ENCODE peak calls at places on chromosome 2, in eight cellular contexts. Y is fibroblast of mammary gland, C is HFF-Myc, F is AG04449, V is choroid plexus epithelial cell, B is heart right ventricle, L is PC-9, J is cardiac fibroblast. T is an unnamed sample.

GRCh38 chr2:40746150-40746549 is 294.3 kb upstream of the SLC8A1 start:
- DNase-seq in V (no peak), L (no peak), Y (no peak), C (no peak), J (no peak), B (peak; percentile 34), F (no peak), T (peak; percentile 17)

GRCh38 chr2:127664065-127664894 is 11.1 kb downstream of the LIMS2 start:
- DNase-seq in F (no peak), J (no peak), Y (no peak), V (no peak), B (peak; percentile 53), C (no peak), L (no peak), T (no peak)

GRCh38 chr2:233250985-233251305 is 528 bp upstream of the ATG16L1 start:
- DNase-seq in V (no peak), L (no peak), B (no peak), F (no peak), C (no peak), Y (no peak), J (no peak), T (no peak)

GRCh38 chr2:111029135-111029927 is 91.4 kb upstream of the BCL2L11 start:
- DNase-seq in F (no peak), B (no peak), L (peak; percentile 61), V (no peak), C (no peak), J (no peak), Y (no peak), T (peak; percentile 80)

GRCh38 chr2:33158482-33159003 is 211.8 kb downstream of the LTBP1 start:
- DNase-seq in V (peak; percentile 93), J (peak; percentile 73), B (no peak), F (no peak), Y (peak; percentile 64), C (peak; percentile 69), L (peak; percentile 41), T (no peak)

GRCh38 chr2:105795575-105795934 is 50.8 kb downstream of the NCK2 start:
- DNase-seq in L (no peak), B (no peak), V (no peak), J (no peak), C (no peak), Y (no peak), F (no peak), T (peak; percentile 87)

GRCh38 chr2:173654146-173654895 is 299.6 kb downstream of the CDCA7 start:
- DNase-seq in C (no peak), Y (no peak), B (no peak), F (no peak), V (no peak), J (peak; percentile 13), L (no peak), T (no peak)

GRCh38 chr2:96867756-96868554 is 1.9 kb downstream of the SEMA4C start:
- DNase-seq in J (no peak), B (no peak), F (no peak), L (no peak), C (no peak), Y (no peak), V (peak; percentile 70), T (peak; percentile 65)

GRCh38 chr2:191846787-191847620 is at the start of gene CAVIN2:
- DNase-seq in Y (peak; percentile 86), L (no peak), B (peak; percentile 88), J (peak; percentile 92), V (peak; percentile 93), C (peak; percentile 56), F (no peak), T (no peak)

GRCh38 chr2:54805255-54805654 is 81.8 kb downstream of the EML6 start:
- DNase-seq in V (no peak), Y (no peak), B (no peak), C (no peak), L (no peak), F (no peak), J (no peak), T (no peak)

DNA sequence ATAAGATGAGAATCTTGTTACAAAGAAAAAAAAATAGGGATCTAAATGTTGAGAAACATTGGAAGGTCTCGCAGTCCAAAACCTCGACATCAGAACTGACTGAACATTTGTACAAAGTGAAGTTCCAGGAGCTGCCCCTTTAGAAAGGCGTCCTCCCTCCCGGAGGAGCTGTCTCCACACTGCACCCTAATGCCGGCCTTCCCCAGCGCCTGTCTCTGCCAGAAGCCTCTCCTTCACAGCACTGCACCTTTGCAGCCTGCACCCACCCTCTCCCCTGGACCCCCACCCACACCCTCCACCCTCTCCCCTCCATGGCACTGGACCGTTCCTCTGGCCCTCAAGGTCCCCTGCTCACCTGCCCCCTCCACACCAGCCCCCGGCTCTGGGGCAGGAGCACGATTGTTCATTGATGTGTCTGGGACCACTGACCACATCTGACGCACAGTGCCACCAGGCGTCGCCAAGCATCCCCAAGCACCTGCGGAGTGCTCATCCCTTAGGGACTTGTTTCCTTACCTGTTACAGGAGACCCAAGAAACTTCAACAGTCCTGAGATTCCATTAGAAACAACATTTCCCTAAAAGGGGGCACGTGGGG is 90.3 kb upstream of the SNTG2 start:
- DNase-seq in L (no peak), C (no peak), B (no peak), Y (no peak), F (no peak), J (no peak), V (no peak), T (no peak)
- TF ChIP-seq CTCF in L (no peak), C (no peak), B (no peak), Y (no peak), F (no peak), J (no peak), V (no peak), T (no peak)

GRCh38 chr2:168568476-168569227 is 112.6 kb downstream of the CERS6 start:
- DNase-seq in Y (no peak), C (no peak), B (peak; percentile 18), V (peak; percentile 89), F (no peak), J (peak; percentile 55), L (no peak), T (no peak)
- H3K4me3 ChIP-seq in Y (no peak overlapping the region), C (no peak overlapping the region), B (no peak overlapping the region), V (no peak overlapping the region), F (no peak overlapping the region), J (no peak overlapping the region), L (no peak overlapping the region), T (no peak overlapping the region)

DNA sequence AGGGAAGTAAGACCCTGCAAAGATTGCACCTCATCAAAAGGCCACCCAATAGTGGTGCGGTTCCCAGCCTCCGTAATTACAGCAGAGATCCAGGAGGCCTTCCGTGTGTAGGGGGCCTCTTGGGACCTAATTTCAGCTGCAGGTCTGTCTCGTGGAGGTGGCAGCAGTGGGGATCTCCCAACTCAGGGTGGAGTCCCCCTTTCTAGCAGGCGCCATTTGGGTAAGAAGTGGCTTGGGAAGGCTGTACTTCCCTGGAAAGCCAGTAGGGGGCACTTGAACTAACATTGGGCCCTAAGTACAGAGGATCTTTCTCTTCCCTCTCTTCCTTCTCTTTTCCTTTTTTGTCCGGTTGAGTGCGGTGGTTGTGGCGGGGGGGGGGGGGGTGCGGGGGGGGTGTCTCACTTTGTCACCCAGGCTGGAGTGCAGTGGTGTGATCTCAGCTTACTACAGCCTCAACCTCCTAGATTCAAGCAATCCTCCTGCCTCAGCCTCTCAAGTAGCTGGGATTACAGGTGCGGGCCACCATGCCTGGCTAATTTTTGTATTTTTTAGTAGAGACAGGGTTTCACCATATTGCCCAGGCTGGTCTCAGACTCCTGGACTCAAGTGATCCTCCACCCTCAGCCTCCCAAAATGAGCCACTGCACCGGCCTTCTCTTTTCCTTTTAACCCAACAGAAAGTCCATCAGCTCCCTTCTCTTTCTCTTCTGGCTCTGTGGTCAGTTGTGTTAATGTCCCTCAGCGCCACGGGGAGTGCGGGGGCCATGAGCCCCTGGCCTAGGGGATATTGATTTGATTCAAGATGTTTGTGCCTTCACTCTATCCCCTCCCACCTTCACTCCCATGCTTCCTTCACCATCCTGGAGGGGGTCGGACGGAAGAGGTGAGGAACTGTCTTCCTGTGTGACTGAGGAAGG is 32.0 kb downstream of the CENPO start:
- DNase-seq in J (no peak), Y (peak; percentile 36), B (no peak), C (no peak), V (no peak), L (no peak), F (no peak), T (peak; percentile 55)
- TF ChIP-seq CTCF in J (peak; percentile 62), Y (peak; percentile 69), B (peak; percentile 49), C (peak; percentile 64), V (peak; percentile 55), L (peak; percentile 75), F (peak; percentile 39), T (peak; percentile 83)

GRCh38 chr2:70132244-70133126 is 45.2 kb downstream of the PCBP1 start:
- DNase-seq in C (no peak), J (peak; percentile 75), L (peak; percentile 80), V (peak; percentile 85), F (no peak), Y (peak; percentile 76), B (peak; percentile 61), T (peak; percentile 86)
- H3K4me3 ChIP-seq in C (peak overlapping the region; percentile 38), J (peak overlapping the region; percentile 12), L (peak overlapping the region; percentile 56), V (peak overlapping the region; percentile 30), F (peak overlapping the region; percentile 43), Y (peak overlapping the region; percentile 27), B (peak overlapping the region; percentile 46), T (peak overlapping the region; percentile 67)

DNA sequence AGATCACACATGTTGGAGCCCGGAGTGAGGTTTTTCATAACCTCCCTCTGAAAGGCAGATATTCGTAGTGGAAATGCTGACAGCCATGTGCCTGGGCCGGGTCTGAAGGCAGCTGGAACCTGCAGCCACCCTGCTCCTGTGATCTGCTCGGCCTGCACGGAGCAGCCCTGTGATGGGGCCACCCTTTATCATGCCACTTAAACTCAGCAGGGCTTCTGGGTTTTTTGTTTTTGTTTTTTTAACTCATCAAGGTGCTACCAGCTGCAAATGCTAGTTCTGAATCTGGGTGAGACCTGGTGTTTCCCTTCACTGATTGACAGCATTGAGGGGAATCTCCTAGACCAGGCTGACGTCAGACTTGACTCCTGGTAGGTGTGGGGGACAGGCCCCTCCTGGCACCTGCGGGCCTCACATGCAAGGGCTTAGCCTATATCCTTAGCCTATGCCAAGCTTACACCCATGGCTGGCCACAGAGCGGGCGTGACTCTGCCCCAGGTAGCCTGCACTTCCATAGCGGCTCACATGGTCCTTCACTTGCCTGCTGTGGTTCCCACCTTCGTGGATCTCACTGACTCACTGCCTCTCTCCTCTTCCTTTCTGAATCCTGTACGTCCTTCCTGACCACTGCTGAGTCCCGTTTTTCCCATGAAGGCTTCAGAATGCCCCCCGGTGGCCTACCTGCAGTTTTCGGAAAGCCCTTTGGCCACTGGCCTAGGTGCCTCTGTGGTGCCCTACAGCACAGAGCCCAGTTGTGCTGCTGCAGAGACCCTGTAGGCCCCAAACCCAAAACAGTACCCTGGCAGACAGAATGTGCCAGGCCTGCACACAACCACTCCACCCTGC is 217.2 kb downstream of the SEPTIN10 start:
- DNase-seq in Y (peak; percentile 19), B (no peak), C (no peak), F (no peak), L (no peak), V (no peak), J (peak; percentile 19), T (no peak)
- TF ChIP-seq CTCF in Y (no peak), B (peak; percentile 17), C (peak; percentile 6), F (no peak), L (peak; percentile 26), V (peak; percentile 7), J (no peak), T (no peak)

GRCh38 chr2:201964631-201965206 is 68.9 kb upstream of the FZD7 start:
- DNase-seq in J (peak; percentile 30), V (peak; percentile 75), F (no peak), C (no peak), Y (no peak), L (no peak), B (no peak), T (no peak)
- H3K4me3 ChIP-seq in J (no peak overlapping the region), V (no peak overlapping the region), F (no peak overlapping the region), C (no peak overlapping the region), Y (no peak overlapping the region), L (no peak overlapping the region), B (no peak overlapping the region), T (no peak overlapping the region)

GRCh38 chr2:197356136-197356535 is 45.6 kb upstream of the ANKRD44 start:
- DNase-seq in C (no peak), B (no peak), F (no peak), V (peak; percentile 39), L (no peak), Y (no peak), J (peak; percentile 16), T (peak; percentile 33)
- TF ChIP-seq CTCF in C (peak; percentile 40), B (no peak), F (peak; percentile 16), V (peak; percentile 62), L (peak; percentile 47), Y (peak; percentile 42), J (peak; percentile 45), T (peak; percentile 27)